ENCODE peak calls at places on chromosomes 13 and 19, in ten cellular contexts. I is HFFc6; K is nephron progenitor cell; C is prostate gland; E is T-helper 9 cell; L is astrocyte of the cerebellum; T is Daoy; B is esophagus muscularis mucosa; P is neural progenitor cell; A is activated naive CD8-positive, alpha-beta T cell treated with anti-CD3 and anti-CD28 coated beads for 36 hours. H is an unnamed sample.

GRCh38 chr19:54319049-54319448 is 6.1 kb upstream of the LILRA5 start:
- DNase-seq in I (no peak), K (no peak), C (no peak), E (no peak), L (no peak), T (no peak), B (no peak), P (no peak), A (no peak), H (no peak)

GRCh38 chr19:55086730-55087541 is 11.3 kb downstream of the EPS8L1 start:
- DNase-seq in I (peak), K (peak), C (peak), E (no peak), L (peak), T (peak), B (peak), P (peak), A (peak), H (peak)

GRCh38 chr19:6767357-6768235 is at the start of gene SH2D3A:
- DNase-seq in I (no peak), K (peak), C (peak), E (peak), L (no peak), T (peak), B (no peak), P (peak), A (peak), H (no peak)

GRCh38 chr13:46716821-46717220 is 80.1 kb downstream of the ESD start:
- DNase-seq in I (no peak), K (no peak), C (no peak), E (no peak), L (no peak), T (no peak), B (no peak), P (no peak), A (no peak), H (no peak)

GRCh38 chr19:4543444-4543843 is 3.6 kb upstream of the LRG1 start:
- DNase-seq in I (no peak), K (no peak), C (no peak), E (no peak), L (no peak), T (no peak), B (no peak), P (no peak), A (no peak), H (no peak)

GRCh38 chr13:26946675-26947342 is 186.2 kb upstream of the GPR12 start:
- DNase-seq in I (peak), K (no peak), C (no peak), E (no peak), L (peak), T (peak), B (no peak), P (peak), A (no peak), H (no peak)

GRCh38 chr19:17202249-17202648 is 12.9 kb upstream of the USE1 start:
- DNase-seq in I (no peak), K (no peak), C (no peak), E (no peak), L (no peak), T (peak), B (no peak), P (no peak), A (peak), H (no peak)

GRCh38 chr13:90448466-90449037 is 898.9 kb upstream of the MIR17HG start:
- DNase-seq in I (no peak), K (no peak), C (no peak), E (no peak), L (peak), T (no peak), B (no peak), P (no peak), A (no peak), H (no peak)

GRCh38 chr13:23915308-23915707 is 18.0 kb upstream of the C1QTNF9B start:
- DNase-seq in I (no peak), K (no peak), C (no peak), E (no peak), L (no peak), T (no peak), B (no peak), P (no peak), A (no peak), H (no peak)

GRCh38 chr19:33311326-33311682 is 9.0 kb upstream of the CEBPA start:
- DNase-seq in I (no peak), K (no peak), C (no peak), E (no peak), L (no peak), T (no peak), B (no peak), P (no peak), A (no peak), H (no peak)

GRCh38 chr13:43389573-43389972 is 366.2 kb downstream of the DNAJC15 start:
- DNase-seq in I (no peak), K (no peak), C (no peak), E (no peak), L (no peak), T (no peak), B (no peak), P (no peak), A (no peak), H (no peak)

GRCh38 chr13:52374873-52375411 is 31.0 kb downstream of the THSD1 start:
- DNase-seq in I (no peak), K (no peak), C (no peak), E (no peak), L (no peak), T (no peak), B (no peak), P (no peak), A (no peak), H (no peak)

GRCh38 chr13:80841346-80841882 is 500.5 kb upstream of the SPRY2 start:
- DNase-seq in I (no peak), K (no peak), C (no peak), E (no peak), L (no peak), T (no peak), B (no peak), P (no peak), A (no peak), H (no peak)

GRCh38 chr19:13892885-13893284 is 13.0 kb downstream of the BRME1 start:
- DNase-seq in I (no peak), K (no peak), C (no peak), E (no peak), L (no peak), T (no peak), B (no peak), P (no peak), A (no peak), H (no peak)

GRCh38 chr19:10927691-10928562 is 512 bp downstream of the YIPF2 start:
- DNase-seq in I (peak), K (no peak), C (no peak), E (no peak), L (no peak), T (no peak), B (no peak), P (no peak), A (peak), H (no peak)

GRCh38 chr13:34462843-34463242 is 479.2 kb upstream of the NBEA start:
- DNase-seq in I (peak), K (no peak), C (no peak), E (no peak), L (peak), T (peak), B (no peak), P (no peak), A (no peak), H (no peak)

GRCh38 chr19:53877361-53877766 is 4.6 kb upstream of the PRKCG start:
- DNase-seq in I (peak), K (no peak), C (no peak), E (no peak), L (no peak), T (no peak), B (no peak), P (no peak), A (peak), H (no peak)

GRCh38 chr19:14054099-14054498 is 7.8 kb downstream of the PALM3 start:
- DNase-seq in I (no peak), K (no peak), C (no peak), E (no peak), L (no peak), T (no peak), B (no peak), P (no peak), A (no peak), H (no peak)

GRCh38 chr19:512548-513365 is 5.5 kb downstream of the TPGS1 start:
- DNase-seq in I (no peak), K (peak), C (no peak), E (no peak), L (no peak), T (no peak), B (no peak), P (no peak), A (no peak), H (no peak)

GRCh38 chr13:87274209-87274819 is 396.9 kb upstream of the SLITRK5 start:
- DNase-seq in I (no peak), K (peak), C (no peak), E (no peak), L (peak), T (peak), B (no peak), P (peak), A (peak), H (no peak)

H was measured in substantia nigra.